ENCODE peak calls at places on chromosome 3, in nine cellular contexts. F, M, O, C, Z, Q, X, L and U are unnamed samples.

GRCh38 chr3:42501321-42501680 is 1.1 kb upstream of the VIPR1 start:
- DNase-seq in Z (peak), L (peak), Q (no peak), O (no peak), M (no peak), C (peak), F (no peak), X (no peak), U (no peak)

GRCh38 chr3:188584162-188584529 is 430.2 kb downstream of the LPP start:
- DNase-seq in Z (no peak), C (no peak), M (no peak), O (no peak), Q (peak), F (no peak), L (no peak), X (no peak), U (no peak)

GRCh38 chr3:86978111-86978528 is 12.8 kb downstream of the VGLL3 start:
- DNase-seq in O (no peak), X (no peak), C (no peak), Z (no peak), L (no peak), F (peak), Q (no peak), M (no peak), U (peak)

GRCh38 chr3:163043074-163043473 is 1546.5 kb downstream of the OTOL1 start:
- DNase-seq in L (no peak), O (no peak), F (no peak), Z (no peak), C (no peak), M (no peak), Q (no peak), X (no peak), U (no peak)

GRCh38 chr3:56921573-56922571 is 120.1 kb upstream of the ARHGEF3 start:
- DNase-seq in L (no peak), F (no peak), C (no peak), X (no peak), M (no peak), O (no peak), Z (peak), Q (no peak), U (peak)

GRCh38 chr3:119323401-119324107 is 29.4 kb downstream of the ARHGAP31 start:
- DNase-seq in F (no peak), O (no peak), C (no peak), L (peak), X (peak), Q (peak), Z (no peak), M (peak), U (no peak)

GRCh38 chr3:192082733-192083660 is 622.0 kb downstream of the PYDC2 start:
- DNase-seq in Z (no peak), Q (peak), O (no peak), L (no peak), F (no peak), C (no peak), M (no peak), X (no peak), U (no peak)

GRCh38 chr3:9903238-9903624 is 583 bp downstream of the IL17RE start:
- DNase-seq in X (no peak), Q (peak), M (no peak), C (no peak), F (no peak), O (no peak), Z (no peak), L (no peak), U (no peak)

GRCh38 chr3:129547241-129547640 is 4.3 kb downstream of the H1-8 start:
- DNase-seq in M (no peak), Q (no peak), Z (no peak), O (no peak), C (no peak), L (peak), F (no peak), X (no peak), U (no peak)

GRCh38 chr3:12221663-12222062 is 63.0 kb upstream of the TIMP4 start:
- DNase-seq in C (no peak), M (no peak), F (no peak), O (no peak), L (no peak), Q (no peak), X (no peak), Z (no peak), U (no peak)

GRCh38 chr3:142633073-142633472 is 36.9 kb downstream of the PLS1 start:
- DNase-seq in O (no peak), L (no peak), C (no peak), F (no peak), Z (no peak), Q (no peak), M (no peak), X (peak), U (no peak)

GRCh38 chr3:111797035-111797717 is 61.9 kb upstream of the PHLDB2 start:
- DNase-seq in L (no peak), C (no peak), Q (no peak), M (no peak), F (no peak), O (no peak), Z (no peak), X (no peak), U (peak)

GRCh38 chr3:112390783-112391641 is 58.1 kb downstream of the CD200 start:
- DNase-seq in M (no peak), O (peak), X (no peak), Z (no peak), F (no peak), Q (peak), C (no peak), L (peak), U (no peak)

GRCh38 chr3:159884661-159885402 is 103.8 kb upstream of the IL12A start:
- DNase-seq in M (peak), L (peak), Q (peak), X (no peak), F (no peak), Z (no peak), C (no peak), O (no peak), U (peak)

GRCh38 chr3:134378384-134378783 is 4.1 kb upstream of the AMOTL2 start:
- DNase-seq in Q (no peak), O (no peak), C (no peak), M (no peak), L (peak), F (no peak), Z (no peak), X (no peak), U (peak)

GRCh38 chr3:44184319-44184953 is 57.2 kb upstream of the TOPAZ1 start:
- DNase-seq in Z (no peak), C (no peak), X (no peak), L (peak), F (no peak), M (no peak), O (peak), Q (no peak), U (no peak)

GRCh38 chr3:156489462-156489911 is 65.4 kb downstream of the SSR3 start:
- DNase-seq in Z (no peak), F (no peak), M (no peak), O (no peak), C (no peak), X (no peak), L (no peak), Q (peak), U (peak)

GRCh38 chr3:197516517-197516889 is 39.3 kb downstream of the BDH1 start:
- DNase-seq in M (no peak), L (no peak), X (no peak), Z (no peak), O (no peak), C (no peak), Q (peak), F (no peak), U (peak)

GRCh38 chr3:13879102-13879945 is 547 bp downstream of the WNT7A start:
- DNase-seq in Z (no peak), M (no peak), C (peak), O (no peak), X (no peak), L (peak), Q (no peak), F (no peak), U (peak)

GRCh38 chr3:107133891-107134290 is 243.3 kb upstream of the CCDC54 start:
- DNase-seq in F (no peak), Q (no peak), C (no peak), Z (no peak), X (no peak), L (no peak), M (no peak), O (no peak), U (peak)

GRCh38 chr3:122101646-122102045 is 46.5 kb downstream of the CD86 start:
- DNase-seq in Q (peak), O (no peak), M (no peak), L (peak), Z (no peak), F (no peak), C (peak), X (peak), U (peak)

GRCh38 chr3:16415911-16416310 is 97.6 kb downstream of the RFTN1 start:
- DNase-seq in C (no peak), Q (no peak), M (no peak), X (no peak), Z (no peak), F (no peak), O (no peak), L (no peak), U (no peak)

GRCh38 chr3:127170794-127171193 is 22.1 kb upstream of the PRR23E start:
- DNase-seq in Q (no peak), X (peak), L (peak), Z (no peak), F (no peak), M (no peak), O (no peak), C (no peak), U (peak)

GRCh38 chr3:61928776-61929175 is 367.4 kb downstream of the PTPRG start:
- DNase-seq in F (no peak), X (no peak), Z (no peak), Q (no peak), C (no peak), M (no peak), O (no peak), L (no peak), U (no peak)

GRCh38 chr3:157876556-157876955 is 229.7 kb downstream of the SHOX2 start:
- DNase-seq in F (no peak), Z (no peak), L (no peak), Q (no peak), X (no peak), O (no peak), M (no peak), C (no peak), U (no peak)

GRCh38 chr3:46812237-46812791 is 50.9 kb downstream of the MYL3 start:
- DNase-seq in Z (peak), F (no peak), C (peak), L (peak), X (peak), M (no peak), O (no peak), Q (peak), U (peak)

GRCh38 chr3:123159926-123160635 is 41.7 kb upstream of the SEC22A start:
- DNase-seq in L (no peak), X (no peak), Q (no peak), F (no peak), O (no peak), Z (no peak), C (no peak), M (no peak), U (peak)

GRCh38 chr3:108493862-108494261 is 16.5 kb downstream of the MYH15 start:
- DNase-seq in C (peak), Z (no peak), F (no peak), Q (no peak), L (peak), O (peak), X (no peak), M (no peak), U (no peak)

GRCh38 chr3:55591893-55592292 is 104.8 kb upstream of the WNT5A start:
- DNase-seq in L (no peak), Q (peak), Z (no peak), X (no peak), C (no peak), F (no peak), O (no peak), M (no peak), U (no peak)

GRCh38 chr3:64361962-64362735 is 136.9 kb upstream of the PRICKLE2 start:
- DNase-seq in Z (no peak), Q (peak), X (no peak), F (no peak), L (no peak), C (no peak), O (no peak), M (no peak), U (no peak)

GRCh38 chr3:71348831-71349230 is 234.7 kb downstream of the FOXP1 start:
- DNase-seq in O (no peak), C (no peak), Q (no peak), X (no peak), M (no peak), Z (no peak), F (no peak), L (no peak), U (no peak)